ENCODE peak calls at places on chromosomes 2 and 18, in six cellular contexts. One of them, this sample, is unnamed.

GRCh38 chr2:169141713-169142352 is 72.5 kb downstream of the DHRS9 start:
- DNase-seq in ovary: no peak
- DNase-seq in WERI-Rb-1: peak
- DNase-seq in nephron progenitor cell: peak
- DNase-seq in heart left ventricle: peak
- DNase-seq in PC-9: peak
- DNase-seq in this sample: peak

GRCh38 chr2:110678457-110679336 is 834 bp upstream of the BUB1 start:
- DNase-seq in WERI-Rb-1: peak
- DNase-seq in PC-9: peak
- DNase-seq in heart left ventricle: no peak
- DNase-seq in nephron progenitor cell: peak
- DNase-seq in ovary: peak
- DNase-seq in this sample: peak

GRCh38 chr2:69744456-69744855 is 2.5 kb downstream of the ANXA4 start:
- DNase-seq in heart left ventricle: no peak
- DNase-seq in nephron progenitor cell: no peak
- DNase-seq in ovary: no peak
- DNase-seq in PC-9: no peak
- DNase-seq in WERI-Rb-1: no peak
- DNase-seq in this sample: no peak

GRCh38 chr18:62690416-62690815 is 24.9 kb upstream of the PHLPP1 start:
- DNase-seq in PC-9: no peak
- DNase-seq in ovary: no peak
- DNase-seq in heart left ventricle: no peak
- DNase-seq in WERI-Rb-1: no peak
- DNase-seq in nephron progenitor cell: no peak
- DNase-seq in this sample: no peak

GRCh38 chr2:148096012-148096411 is 75.1 kb downstream of the MBD5 start:
- DNase-seq in PC-9: no peak
- DNase-seq in ovary: no peak
- DNase-seq in WERI-Rb-1: no peak
- DNase-seq in nephron progenitor cell: no peak
- DNase-seq in heart left ventricle: no peak
- DNase-seq in this sample: no peak

GRCh38 chr2:121099329-121100318 is 185.4 kb downstream of the TFCP2L1 start:
- DNase-seq in heart left ventricle: peak
- DNase-seq in WERI-Rb-1: peak
- DNase-seq in nephron progenitor cell: no peak
- DNase-seq in ovary: no peak
- DNase-seq in PC-9: peak
- DNase-seq in this sample: no peak

GRCh38 chr2:7620255-7620654 is 703.0 kb downstream of the RNF144A start:
- DNase-seq in PC-9: no peak
- DNase-seq in nephron progenitor cell: no peak
- DNase-seq in heart left ventricle: no peak
- DNase-seq in WERI-Rb-1: no peak
- DNase-seq in ovary: no peak
- DNase-seq in this sample: no peak

GRCh38 chr2:75360945-75361344 is 161.6 kb upstream of the TACR1 start:
- DNase-seq in heart left ventricle: no peak
- DNase-seq in PC-9: no peak
- DNase-seq in ovary: no peak
- DNase-seq in nephron progenitor cell: no peak
- DNase-seq in WERI-Rb-1: no peak
- DNase-seq in this sample: no peak

GRCh38 chr18:78960709-78961108 is 18.9 kb upstream of the SALL3 start:
- DNase-seq in PC-9: no peak
- DNase-seq in WERI-Rb-1: no peak
- DNase-seq in nephron progenitor cell: no peak
- DNase-seq in ovary: no peak
- DNase-seq in heart left ventricle: no peak
- DNase-seq in this sample: no peak

GRCh38 chr18:22021701-22022100 is 147.7 kb upstream of the GATA6 start:
- DNase-seq in PC-9: no peak
- DNase-seq in WERI-Rb-1: no peak
- DNase-seq in heart left ventricle: no peak
- DNase-seq in nephron progenitor cell: no peak
- DNase-seq in ovary: no peak
- DNase-seq in this sample: no peak

GRCh38 chr2:231928481-231928880 is 2.3 kb upstream of the NPPC start:
- DNase-seq in WERI-Rb-1: peak
- DNase-seq in nephron progenitor cell: peak
- DNase-seq in heart left ventricle: no peak
- DNase-seq in ovary: peak
- DNase-seq in PC-9: no peak
- DNase-seq in this sample: no peak

GRCh38 chr2:25853038-25853638 is 25.1 kb downstream of the ASXL2 start:
- DNase-seq in WERI-Rb-1: no peak
- DNase-seq in nephron progenitor cell: no peak
- DNase-seq in PC-9: no peak
- DNase-seq in heart left ventricle: no peak
- DNase-seq in ovary: no peak
- DNase-seq in this sample: no peak

GRCh38 chr18:55228191-55228590 is 268.9 kb upstream of the CCDC68 start:
- DNase-seq in PC-9: no peak
- DNase-seq in heart left ventricle: no peak
- DNase-seq in nephron progenitor cell: no peak
- DNase-seq in WERI-Rb-1: no peak
- DNase-seq in ovary: no peak
- DNase-seq in this sample: no peak

DNA sequence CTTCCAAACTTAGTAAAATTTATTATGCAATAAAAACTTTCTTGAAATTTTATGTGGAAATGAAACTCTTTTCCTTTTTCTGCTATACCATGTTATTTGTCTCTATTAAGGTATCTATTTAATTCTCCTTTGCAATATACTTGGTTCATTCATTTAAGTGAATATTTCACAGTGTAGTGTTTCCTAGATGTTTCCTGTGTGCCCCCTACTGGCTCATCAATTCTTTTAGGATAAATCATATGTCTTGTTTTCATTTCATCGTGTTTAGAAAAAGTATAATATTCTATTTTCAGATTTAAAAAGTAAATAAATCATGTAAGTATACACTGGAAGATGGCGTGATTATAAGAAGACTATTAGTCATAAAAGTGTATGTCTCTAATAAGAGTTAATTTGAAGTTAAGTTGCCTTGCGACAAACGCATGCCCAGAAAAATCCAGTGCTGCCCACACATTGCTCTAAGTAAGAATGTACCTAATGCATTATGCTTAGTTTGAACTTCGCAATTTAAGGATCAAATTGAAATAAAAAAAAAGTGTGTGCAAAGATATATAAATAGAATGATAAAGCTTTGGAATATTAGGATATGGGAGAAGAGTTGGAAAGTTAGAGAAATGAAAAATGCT is 525.4 kb downstream of the KCNJ3 start:
- DNase-seq in PC-9: no peak
- DNase-seq in heart left ventricle: no peak
- DNase-seq in ovary: no peak
- DNase-seq in nephron progenitor cell: no peak
- DNase-seq in WERI-Rb-1: no peak
- DNase-seq in this sample: no peak
- TF ChIP-seq CTCF in PC-9: peak
- TF ChIP-seq CTCF in heart left ventricle: peak
- TF ChIP-seq CTCF in ovary: no peak
- TF ChIP-seq CTCF in nephron progenitor cell: peak
- TF ChIP-seq CTCF in WERI-Rb-1: no peak
- TF ChIP-seq CTCF in this sample: peak

GRCh38 chr2:99470957-99471356 is 18.9 kb downstream of the REV1 start:
- DNase-seq in WERI-Rb-1: no peak
- DNase-seq in nephron progenitor cell: no peak
- DNase-seq in PC-9: no peak
- DNase-seq in ovary: no peak
- DNase-seq in heart left ventricle: no peak
- DNase-seq in this sample: no peak
- TF ChIP-seq CTCF in WERI-Rb-1: no peak
- TF ChIP-seq CTCF in nephron progenitor cell: no peak
- TF ChIP-seq CTCF in PC-9: no peak
- TF ChIP-seq CTCF in ovary: no peak
- TF ChIP-seq CTCF in heart left ventricle: no peak
- TF ChIP-seq CTCF in this sample: no peak

DNA sequence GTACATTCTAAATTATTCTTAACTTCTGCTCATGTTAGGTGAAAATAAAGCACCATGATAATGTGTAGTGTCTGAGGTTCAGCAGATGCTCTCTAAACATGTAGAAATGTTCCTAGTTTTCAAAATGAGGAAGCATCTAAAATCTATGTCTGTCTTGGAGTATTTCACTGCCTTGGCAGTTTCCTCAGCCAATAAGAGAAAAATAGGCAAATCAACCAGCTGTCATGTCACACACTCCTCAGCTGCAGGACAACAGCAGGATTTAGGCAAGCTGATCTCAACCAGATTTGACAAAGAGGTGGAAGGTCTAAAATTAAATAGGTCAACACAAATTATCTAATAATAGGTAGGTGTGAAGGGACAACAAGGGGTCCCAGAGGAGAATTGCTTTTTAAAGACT is 164.1 kb upstream of the BOD1L2 start:
- DNase-seq in ovary: no peak
- DNase-seq in heart left ventricle: no peak
- DNase-seq in WERI-Rb-1: no peak
- DNase-seq in PC-9: no peak
- DNase-seq in nephron progenitor cell: no peak
- DNase-seq in this sample: no peak
- TF ChIP-seq CTCF in ovary: no peak
- TF ChIP-seq CTCF in heart left ventricle: no peak
- TF ChIP-seq CTCF in WERI-Rb-1: no peak
- TF ChIP-seq CTCF in PC-9: no peak
- TF ChIP-seq CTCF in nephron progenitor cell: no peak
- TF ChIP-seq CTCF in this sample: no peak

GRCh38 chr2:21372654-21373053 is 248.9 kb downstream of the TDRD15 start:
- DNase-seq in PC-9: no peak
- DNase-seq in nephron progenitor cell: no peak
- DNase-seq in WERI-Rb-1: peak
- DNase-seq in ovary: no peak
- DNase-seq in heart left ventricle: no peak
- DNase-seq in this sample: no peak
- TF ChIP-seq CTCF in PC-9: peak
- TF ChIP-seq CTCF in nephron progenitor cell: peak
- TF ChIP-seq CTCF in WERI-Rb-1: peak
- TF ChIP-seq CTCF in ovary: no peak
- TF ChIP-seq CTCF in heart left ventricle: no peak
- TF ChIP-seq CTCF in this sample: peak

GRCh38 chr2:219221956-219222518 is 3.3 kb upstream of the ABCB6 start:
- DNase-seq in nephron progenitor cell: no peak
- DNase-seq in ovary: no peak
- DNase-seq in PC-9: no peak
- DNase-seq in WERI-Rb-1: no peak
- DNase-seq in heart left ventricle: no peak
- DNase-seq in this sample: no peak

GRCh38 chr2:219218279-219219112 is at the start of gene ABCB6:
- DNase-seq in heart left ventricle: peak
- DNase-seq in WERI-Rb-1: peak
- DNase-seq in PC-9: peak
- DNase-seq in ovary: peak
- DNase-seq in nephron progenitor cell: peak
- DNase-seq in this sample: peak

GRCh38 chr2:219220652-219221402 is 2.1 kb upstream of the ABCB6 start:
- DNase-seq in ovary: no peak
- DNase-seq in nephron progenitor cell: no peak
- DNase-seq in WERI-Rb-1: no peak
- DNase-seq in PC-9: no peak
- DNase-seq in heart left ventricle: no peak
- DNase-seq in this sample: no peak

GRCh38 chr2:219219781-219220532 is 1.2 kb upstream of the ABCB6 start:
- DNase-seq in WERI-Rb-1: no peak
- DNase-seq in PC-9: no peak
- DNase-seq in ovary: no peak
- DNase-seq in nephron progenitor cell: no peak
- DNase-seq in heart left ventricle: no peak
- DNase-seq in this sample: no peak

DNA sequence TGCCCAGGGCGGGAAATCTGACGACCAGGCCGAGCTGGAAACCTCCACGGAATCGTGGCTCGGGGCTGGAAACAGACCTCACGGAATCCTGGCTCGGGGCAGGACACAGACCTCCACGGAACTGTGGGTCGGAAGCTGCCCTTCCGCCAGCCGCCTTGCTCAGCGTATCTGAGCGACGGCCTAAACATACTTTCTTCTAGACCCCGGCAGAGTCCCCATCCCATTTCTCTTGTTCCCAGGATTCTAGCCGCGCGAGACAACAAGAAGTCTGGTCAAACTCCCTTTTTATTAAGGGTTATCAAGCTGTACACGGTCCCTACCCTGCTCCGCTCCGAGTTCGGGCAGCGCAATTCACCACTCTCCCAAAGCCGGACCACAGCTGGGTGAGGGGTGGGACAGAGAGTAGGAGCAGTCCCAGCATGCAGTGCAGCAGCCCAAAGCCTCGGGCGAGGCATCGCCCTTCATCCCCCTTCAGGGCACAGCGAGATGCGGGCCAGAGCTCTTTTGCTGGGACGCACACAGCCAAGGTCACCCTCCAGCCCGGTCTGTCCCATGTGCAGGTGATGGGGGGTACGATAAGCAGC is 447 bp upstream of the ABCB6 start:
- DNase-seq in WERI-Rb-1: no peak
- DNase-seq in heart left ventricle: no peak
- DNase-seq in ovary: no peak
- DNase-seq in nephron progenitor cell: peak
- DNase-seq in PC-9: no peak
- DNase-seq in this sample: no peak
- TF ChIP-seq CTCF in WERI-Rb-1: no peak
- TF ChIP-seq CTCF in heart left ventricle: no peak
- TF ChIP-seq CTCF in ovary: no peak
- TF ChIP-seq CTCF in nephron progenitor cell: no peak
- TF ChIP-seq CTCF in PC-9: no peak
- TF ChIP-seq CTCF in this sample: no peak

GRCh38 chr2:230814616-230815015 is 50.1 kb upstream of the ITM2C start:
- DNase-seq in nephron progenitor cell: no peak
- DNase-seq in heart left ventricle: no peak
- DNase-seq in PC-9: no peak
- DNase-seq in WERI-Rb-1: no peak
- DNase-seq in ovary: no peak
- DNase-seq in this sample: no peak
- TF ChIP-seq CTCF in nephron progenitor cell: peak
- TF ChIP-seq CTCF in heart left ventricle: peak
- TF ChIP-seq CTCF in PC-9: peak
- TF ChIP-seq CTCF in WERI-Rb-1: peak
- TF ChIP-seq CTCF in ovary: no peak
- TF ChIP-seq CTCF in this sample: peak

DNA sequence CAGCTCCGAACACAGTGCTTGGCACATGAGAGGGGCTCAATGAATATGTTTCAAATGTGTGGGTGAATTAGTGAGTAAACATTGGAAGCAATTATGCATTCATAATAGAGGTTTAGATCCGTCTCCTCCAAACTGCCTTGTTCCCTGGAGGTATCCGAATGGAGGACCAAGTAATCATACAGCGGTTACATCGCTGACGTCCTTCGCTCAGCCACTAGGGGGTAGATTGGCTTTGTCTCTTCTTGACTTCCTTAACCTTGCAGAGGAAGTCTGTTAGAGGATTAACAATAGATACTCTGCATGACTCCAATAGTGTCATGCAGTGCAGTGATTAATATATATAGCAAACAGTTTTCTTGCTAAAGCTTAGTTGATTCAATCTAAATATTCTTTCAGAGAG is 517.0 kb downstream of the PTPRM start:
- DNase-seq in ovary: no peak
- DNase-seq in WERI-Rb-1: peak
- DNase-seq in PC-9: no peak
- DNase-seq in nephron progenitor cell: peak
- DNase-seq in heart left ventricle: peak
- DNase-seq in this sample: peak
- TF ChIP-seq CTCF in ovary: no peak
- TF ChIP-seq CTCF in WERI-Rb-1: peak
- TF ChIP-seq CTCF in PC-9: peak
- TF ChIP-seq CTCF in nephron progenitor cell: peak
- TF ChIP-seq CTCF in heart left ventricle: peak
- TF ChIP-seq CTCF in this sample: peak